ENCODE peak calls at places on chromosomes 6 and 20, in four cellular contexts. M is omental fat pad, S is HL-60, E is foreskin fibroblast. F is an unnamed sample.

GRCh38 chr6:116881236-116881635 is 4.2 kb downstream of the RFX6 start:
- DNase-seq in E (no peak), S (no peak), M (no peak), F (no peak)

GRCh38 chr6:112282217-112282616 is 27.9 kb upstream of the LAMA4 start:
- DNase-seq in S (no peak), E (peak), M (no peak), F (no peak)

GRCh38 chr6:41688256-41688965 is 47.0 kb downstream of the TFEB start:
- DNase-seq in M (no peak), E (no peak), S (no peak), F (no peak)

GRCh38 chr20:9506337-9506821 is 8.0 kb upstream of the LAMP5 start:
- DNase-seq in M (no peak), E (no peak), S (no peak), F (no peak)

GRCh38 chr6:12577124-12577845 is 139.3 kb upstream of the PHACTR1 start:
- DNase-seq in M (no peak), S (no peak), E (no peak), F (no peak)

GRCh38 chr6:137265574-137265973 is 46.4 kb upstream of the IFNGR1 start:
- DNase-seq in E (no peak), S (no peak), M (no peak), F (no peak)

GRCh38 chr6:119350202-119351004 is 842 bp upstream of the MAN1A1 start:
- DNase-seq in M (no peak), S (no peak), E (peak), F (peak)

GRCh38 chr20:46563170-46563847 is 12.9 kb upstream of the OCSTAMP start:
- DNase-seq in M (no peak), S (no peak), E (no peak), F (no peak)

GRCh38 chr6:51137777-51138176 is 319.1 kb downstream of the TFAP2B start:
- DNase-seq in S (no peak), E (no peak), M (no peak), F (no peak)

GRCh38 chr6:1068068-1068467 is 243.8 kb upstream of the FOXQ1 start:
- DNase-seq in M (no peak), S (no peak), E (no peak), F (no peak)

GRCh38 chr20:32053648-32054047 is 1.6 kb downstream of the HCK start:
- DNase-seq in S (no peak), M (no peak), E (no peak), F (no peak)

GRCh38 chr6:15522856-15523529 is 139.8 kb downstream of the DTNBP1 start:
- DNase-seq in M (no peak), S (no peak), E (no peak), F (no peak)

GRCh38 chr20:44187054-44187762 is at the start of gene JPH2:
- DNase-seq in S (no peak), M (no peak), E (peak), F (no peak)

GRCh38 chr6:129889580-129889979 is 28.5 kb upstream of the TMEM244 start:
- DNase-seq in E (peak), M (no peak), S (no peak), F (peak)

GRCh38 chr6:153790048-153790447 is 249.0 kb upstream of the OPRM1 start:
- DNase-seq in M (no peak), E (peak), S (no peak), F (no peak)

GRCh38 chr20:20802328-20802727 is 89.9 kb upstream of the RALGAPA2 start:
- DNase-seq in S (no peak), M (no peak), E (no peak), F (no peak)

GRCh38 chr6:150334790-150335783 is 33.7 kb upstream of the IYD start:
- DNase-seq in S (peak), M (no peak), E (peak), F (peak)

GRCh38 chr6:137776786-137777185 is 90.3 kb upstream of the TNFAIP3 start:
- DNase-seq in M (no peak), E (peak), S (no peak), F (no peak)

GRCh38 chr6:169144356-169144755 is 109.3 kb downstream of the THBS2 start:
- DNase-seq in M (no peak), S (no peak), E (no peak), F (no peak)

GRCh38 chr20:62052336-62052841 is 13.3 kb downstream of the TAF4 start:
- DNase-seq in S (no peak), E (no peak), M (no peak), F (no peak)

GRCh38 chr20:23147964-23148720 is 62.0 kb upstream of the CD93 start:
- DNase-seq in E (peak), M (no peak), S (peak), F (peak)

GRCh38 chr20:1277529-1278322 is 11.6 kb downstream of the SNPH start:
- DNase-seq in S (no peak), M (no peak), E (no peak), F (no peak)

GRCh38 chr6:127069659-127070279 is 48.7 kb upstream of the RSPO3 start:
- DNase-seq in S (no peak), E (peak), M (no peak), F (no peak)

GRCh38 chr20:7193681-7194080 is 426.2 kb downstream of the BMP2 start:
- DNase-seq in S (no peak), E (peak), M (no peak), F (no peak)

GRCh38 chr20:574297-574942 is 30.8 kb upstream of the CSNK2A1 start:
- DNase-seq in S (no peak), E (no peak), M (no peak), F (no peak)

GRCh38 chr20:31835977-31836852 is 9.2 kb downstream of the FOXS1 start:
- DNase-seq in S (peak), M (peak), E (peak), F (peak)

GRCh38 chr6:28922841-28923317 is 906 bp downstream of the TRIM27 start:
- DNase-seq in S (peak), M (no peak), E (no peak), F (no peak)

GRCh38 chr6:168884646-168885086 is 369.0 kb downstream of the THBS2 start:
- DNase-seq in E (peak), S (peak), M (peak), F (peak)

GRCh38 chr6:15148356-15149058 is 97.4 kb upstream of the JARID2 start:
- DNase-seq in E (peak), M (no peak), S (no peak), F (peak)

GRCh38 chr20:44832724-44833123 is 22.4 kb upstream of the RIMS4 start:
- DNase-seq in E (peak), S (no peak), M (no peak), F (no peak)

GRCh38 chr20:46928580-46929132 is 34.0 kb downstream of the EYA2 start:
- DNase-seq in E (peak), M (no peak), S (no peak), F (no peak)

GRCh38 chr6:73566954-73567591 is 46.2 kb upstream of the EEF1A1 start:
- DNase-seq in S (peak), M (peak), E (peak), F (no peak)

GRCh38 chr6:164039954-164040375 is 625.4 kb downstream of the QKI start:
- DNase-seq in S (no peak), M (no peak), E (no peak), F (no peak)

GRCh38 chr6:43714311-43715055 is 26.9 kb upstream of the MRPS18A start:
- DNase-seq in M (no peak), E (no peak), S (peak), F (peak)

GRCh38 chr6:128527375-128527774 is 7.0 kb upstream of the PTPRK start:
- DNase-seq in E (no peak), M (no peak), S (no peak), F (no peak)

GRCh38 chr6:130520235-130520634 is 154.4 kb downstream of the TMEM200A start:
- DNase-seq in M (no peak), S (no peak), E (peak), F (no peak)

GRCh38 chr6:136408205-136408604 is 118.6 kb upstream of the BCLAF1 start:
- DNase-seq in E (peak), S (no peak), M (no peak), F (no peak)

GRCh38 chr6:25641377-25641776 is 10.6 kb upstream of the SCGN start:
- DNase-seq in E (no peak), M (no peak), S (no peak), F (no peak)
- TF ChIP-seq CTCF in E (no peak), M (no peak), S (no peak), F (no peak)

DNA sequence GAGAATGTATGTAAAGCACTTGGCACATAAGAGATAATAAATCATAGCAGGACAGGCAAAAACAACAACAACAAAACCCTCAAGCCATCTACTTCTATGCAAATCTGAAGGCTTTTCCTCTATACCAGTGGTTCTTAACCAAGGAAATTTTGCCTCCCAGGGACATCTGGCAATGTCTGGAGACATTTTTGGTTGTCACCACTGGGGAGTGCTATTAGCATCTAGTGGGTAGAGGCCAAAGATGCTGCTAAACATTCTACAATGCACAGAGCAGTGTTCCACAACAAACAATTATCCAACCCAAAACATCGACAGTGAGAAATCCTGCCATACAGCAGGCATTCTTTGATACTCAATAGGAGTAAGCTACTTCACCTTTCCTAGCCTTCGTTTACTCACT is 28.2 kb downstream of the NDRG3 start:
- DNase-seq in E (peak), S (peak), M (no peak), F (no peak)
- TF ChIP-seq CTCF in E (no peak), S (peak), M (no peak), F (peak)

DNA sequence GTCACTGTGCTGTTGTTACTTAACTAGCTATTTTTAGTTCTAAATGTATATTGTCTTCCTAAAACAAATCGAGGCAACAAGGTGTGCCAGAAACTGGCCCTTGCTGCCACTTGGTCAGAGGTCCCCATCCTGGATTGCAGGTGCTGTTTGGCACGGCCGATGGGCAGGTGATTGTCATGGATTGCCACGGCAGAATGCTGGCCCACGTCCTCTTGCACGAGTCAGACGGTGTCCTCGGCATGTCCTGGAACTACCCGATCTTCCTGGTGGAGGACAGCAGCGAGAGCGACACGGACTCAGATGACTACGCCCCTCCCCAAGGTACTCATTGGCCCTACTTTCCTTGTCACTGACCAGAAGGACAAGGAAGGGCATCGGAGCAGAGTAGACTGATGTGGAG is 111.0 kb upstream of the TMEM181 start:
- DNase-seq in E (no peak), M (no peak), S (no peak), F (no peak)
- TF ChIP-seq CTCF in E (no peak), M (no peak), S (no peak), F (no peak)

GRCh38 chr6:80094017-80094416 is 12.5 kb upstream of the BCKDHB start:
- DNase-seq in S (no peak), M (no peak), E (peak), F (no peak)
- TF ChIP-seq CTCF in S (peak), M (no peak), E (peak), F (peak)

GRCh38 chr6:161219336-161220079 is 54.4 kb downstream of the AGPAT4 start:
- DNase-seq in S (no peak), M (no peak), E (no peak), F (no peak)

GRCh38 chr6:161217631-161218030 is 56.2 kb downstream of the AGPAT4 start:
- DNase-seq in M (no peak), S (no peak), E (no peak), F (no peak)

GRCh38 chr6:161215876-161216615 is 57.8 kb downstream of the AGPAT4 start:
- DNase-seq in S (no peak), E (no peak), M (no peak), F (no peak)

GRCh38 chr6:161216616-161217205 is 57.1 kb downstream of the AGPAT4 start:
- DNase-seq in M (no peak), S (no peak), E (no peak), F (no peak)

GRCh38 chr6:161218222-161218621 is 55.6 kb downstream of the AGPAT4 start:
- DNase-seq in M (no peak), S (no peak), E (no peak), F (no peak)
- TF ChIP-seq CTCF in M (no peak), S (no peak), E (peak), F (no peak)

DNA sequence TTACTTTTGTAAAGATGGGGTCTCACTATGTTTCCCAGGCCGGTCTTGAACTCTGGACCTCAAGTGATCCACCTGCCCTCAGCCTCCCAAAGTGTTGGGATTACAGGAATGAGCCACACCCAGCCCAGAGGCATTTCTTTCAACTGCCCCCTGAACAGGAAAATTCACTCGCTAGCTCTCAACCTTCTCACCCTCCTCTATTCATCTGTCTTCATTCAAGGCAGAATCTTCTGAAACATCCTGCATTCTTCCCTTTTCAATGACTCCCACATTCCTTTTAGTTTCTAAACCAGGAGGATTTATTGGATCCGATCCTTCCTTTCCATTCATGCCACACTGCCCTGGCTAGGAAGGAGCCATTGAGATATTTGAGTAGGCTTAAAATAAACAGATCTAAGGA is 52.9 kb downstream of the C6orf52 start:
- DNase-seq in M (no peak), E (no peak), S (no peak), F (no peak)
- TF ChIP-seq CTCF in M (no peak), E (no peak), S (no peak), F (no peak)

F was measured in AG09319.